ENCODE peak calls at places on chromosomes 16 and 17, in ten cellular contexts. C, G, U, W, V, M, R, X, T and A are unnamed samples.

GRCh38 chr16:14011006-14011405 is 60.1 kb upstream of the MRTFB start:
- DNase-seq in W (no peak), C (no peak), V (no peak), M (no peak), T (no peak), R (no peak), G (no peak), X (no peak), U (no peak), A (no peak)

GRCh38 chr17:79026345-79027273 is 2.6 kb downstream of the C1QTNF1 start:
- DNase-seq in U (peak; percentile 54), X (peak; percentile 21), T (no peak), W (no peak), V (peak; percentile 70), G (peak; percentile 86), R (no peak), M (peak; percentile 50), C (peak; percentile 99), A (no peak)

GRCh38 chr17:83080641-83081560 is 1.5 kb downstream of the METRNL start:
- DNase-seq in R (no peak), T (no peak), X (no peak), W (peak; percentile 49), U (peak; percentile 47), C (no peak), V (no peak), M (no peak), G (no peak), A (peak; percentile 48)

GRCh38 chr17:75808905-75809621 is 24.5 kb downstream of the UNK start:
- DNase-seq in C (no peak), V (peak; percentile 47), W (peak; percentile 59), G (no peak), R (peak; percentile 78), X (peak; percentile 57), T (no peak), U (peak; percentile 87), M (peak; percentile 71), A (peak; percentile 55)

GRCh38 chr17:68052810-68053209 is 17.3 kb downstream of the KPNA2 start:
- DNase-seq in G (no peak), W (no peak), C (no peak), X (no peak), M (peak; percentile 24), T (no peak), U (no peak), V (no peak), R (no peak), A (no peak)

GRCh38 chr17:17052462-17053221 is 10.4 kb downstream of the MPRIP start:
- DNase-seq in X (no peak), V (no peak), G (no peak), T (no peak), U (no peak), M (no peak), R (no peak), C (no peak), W (no peak), A (no peak)

GRCh38 chr16:57522960-57523359 is 13.4 kb downstream of the CCDC102A start:
- DNase-seq in T (no peak), X (no peak), M (no peak), G (no peak), W (no peak), C (no peak), U (no peak), V (no peak), R (no peak), A (peak; percentile 38)

GRCh38 chr16:69830534-69831211 is 68.5 kb downstream of the WWP2 start:
- DNase-seq in W (no peak), V (no peak), C (peak; percentile 95), M (no peak), X (no peak), G (peak; percentile 31), U (no peak), R (no peak), T (no peak), A (no peak)

GRCh38 chr17:77131919-77132318 is 8.8 kb upstream of the SEC14L1 start:
- DNase-seq in G (no peak), M (no peak), U (no peak), V (peak; percentile 82), C (peak; percentile 78), T (no peak), X (no peak), W (peak; percentile 41), R (no peak), A (no peak)

GRCh38 chr17:1182831-1183578 is 3.2 kb upstream of the ABR start:
- DNase-seq in W (no peak), M (no peak), C (no peak), T (no peak), G (no peak), V (no peak), X (no peak), U (no peak), R (no peak), A (peak; percentile 32)

GRCh38 chr17:1186214-1186820 is 6.5 kb upstream of the ABR start:
- DNase-seq in G (no peak), X (no peak), C (no peak), W (no peak), U (peak; percentile 56), V (peak; percentile 47), M (no peak), R (no peak), T (no peak), A (peak; percentile 43)

GRCh38 chr17:1181769-1182137 is 2.0 kb upstream of the ABR start:
- DNase-seq in U (peak; percentile 42), R (no peak), X (no peak), W (no peak), M (no peak), V (no peak), C (no peak), G (no peak), T (no peak), A (peak; percentile 76)

GRCh38 chr17:1188812-1189211 is 9.0 kb upstream of the ABR start:
- DNase-seq in X (peak; percentile 79), V (peak; percentile 36), C (no peak), T (no peak), U (peak; percentile 38), R (peak; percentile 87), M (peak; percentile 86), W (peak; percentile 88), G (no peak), A (peak; percentile 72)

GRCh38 chr17:1186923-1187771 is 7.4 kb upstream of the ABR start:
- DNase-seq in C (peak; percentile 63), T (peak; percentile 42), X (peak; percentile 54), R (peak; percentile 82), M (peak; percentile 87), W (peak; percentile 83), G (peak; percentile 95), U (peak; percentile 80), V (peak; percentile 76), A (peak; percentile 90)
- H3K4me3 ChIP-seq in C (no peak overlapping the region), T (no peak overlapping the region), X (no peak overlapping the region), R (no peak overlapping the region), M (no peak overlapping the region), W (no peak overlapping the region), G (no peak overlapping the region), U (no peak overlapping the region), V (peak overlapping the region; percentile 31), A (no peak overlapping the region)

DNA sequence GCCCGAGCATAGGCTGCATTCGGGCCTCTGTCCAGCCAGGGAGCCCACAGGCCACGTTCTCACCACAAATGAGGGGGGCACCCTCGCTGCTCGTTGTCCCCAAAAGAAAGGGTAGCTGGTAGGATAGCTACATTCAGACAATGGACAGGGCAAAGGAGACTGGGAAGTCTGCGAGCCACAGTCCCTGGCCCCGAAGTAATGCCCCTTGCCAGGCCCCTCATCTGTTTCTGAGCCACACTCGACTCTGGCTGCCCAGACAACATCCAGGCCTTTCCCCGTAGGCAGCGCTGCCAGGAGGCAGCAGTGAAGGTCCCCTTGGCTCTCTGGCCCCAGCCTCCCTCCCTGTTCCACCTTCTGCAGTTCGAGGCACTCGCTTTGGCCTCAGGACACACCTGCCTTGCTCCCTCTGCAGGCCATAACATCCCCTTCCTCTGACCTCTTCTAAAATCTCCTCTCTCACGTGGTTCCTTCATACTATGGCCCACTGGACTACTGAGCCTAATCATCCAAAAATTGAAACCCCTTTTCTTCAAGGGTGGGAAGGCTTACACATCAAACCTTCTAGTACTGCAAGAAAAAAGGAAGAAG is 12.2 kb downstream of the AIPL1 start:
- DNase-seq in R (no peak), T (no peak), W (no peak), X (no peak), G (no peak), U (no peak), V (no peak), C (no peak), M (no peak), A (no peak)
- TF ChIP-seq CTCF in R (no peak), T (no peak), W (no peak), X (no peak), G (no peak), U (no peak), V (no peak), C (no peak), M (no peak), A (no peak)

DNA sequence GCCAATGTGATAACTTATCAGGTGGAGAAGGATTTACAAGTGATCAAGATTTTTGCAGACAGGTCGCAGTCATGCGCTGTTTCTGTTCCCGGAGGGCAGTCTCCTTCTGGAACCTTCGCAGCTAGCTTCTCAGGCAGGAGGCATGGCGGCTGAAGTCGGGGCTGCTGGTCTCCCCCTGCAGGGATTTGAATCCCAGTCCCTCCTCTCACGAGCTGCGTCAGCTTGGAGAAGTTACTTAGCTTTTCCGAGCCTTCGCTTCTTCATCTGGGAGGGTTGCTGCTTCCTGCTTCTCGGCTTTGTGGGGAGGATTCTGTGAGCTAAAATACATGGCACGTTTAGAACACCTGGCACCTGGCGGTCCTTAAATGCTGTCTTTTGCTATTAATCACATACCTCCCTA is 287.8 kb upstream of the FOXF1 start:
- DNase-seq in G (no peak), V (peak; percentile 23), T (no peak), M (no peak), R (no peak), C (no peak), X (no peak), U (peak; percentile 70), W (no peak), A (no peak)
- H3K4me3 ChIP-seq in G (no peak overlapping the region), V (peak overlapping the region; percentile 57), T (no peak overlapping the region), M (no peak overlapping the region), R (no peak overlapping the region), C (no peak overlapping the region), X (no peak overlapping the region), U (peak overlapping the region; percentile 84), W (no peak overlapping the region), A (no peak overlapping the region)

GRCh38 chr17:37488607-37489196 is 989 bp upstream of the DUSP14 start:
- DNase-seq in R (peak; percentile 89), X (peak; percentile 38), M (peak; percentile 70), V (peak; percentile 93), G (peak; percentile 93), W (peak; percentile 91), U (peak; percentile 97), C (peak; percentile 52), T (peak; percentile 76), A (peak; percentile 65)

GRCh38 chr17:37488009-37488604 is 1.6 kb upstream of the DUSP14 start:
- DNase-seq in R (no peak), T (no peak), U (peak; percentile 98), G (peak; percentile 97), M (no peak), X (no peak), V (peak; percentile 90), W (no peak), C (peak; percentile 98), A (peak; percentile 18)

GRCh38 chr17:37490638-37491614 is 1.2 kb downstream of the DUSP14 start:
- DNase-seq in U (peak; percentile 89), X (no peak), T (no peak), C (peak; percentile 64), W (no peak), G (peak; percentile 90), V (peak; percentile 80), M (peak; percentile 71), R (peak; percentile 74), A (peak; percentile 61)

GRCh38 chr17:37489197-37490001 is at the start of gene DUSP14:
- DNase-seq in U (peak; percentile 75), C (peak; percentile 70), W (peak; percentile 88), V (peak; percentile 85), X (peak; percentile 37), R (peak; percentile 69), T (no peak), M (peak; percentile 84), G (peak; percentile 90), A (peak; percentile 90)

GRCh38 chr17:37490022-37490587 is 414 bp downstream of the DUSP14 start:
- DNase-seq in T (no peak), C (peak; percentile 52), M (peak; percentile 65), R (peak; percentile 52), V (peak; percentile 57), U (peak; percentile 61), W (peak; percentile 72), G (peak; percentile 46), X (peak; percentile 36), A (peak; percentile 83)
- TF ChIP-seq CTCF in T (peak; percentile 24), C (peak; percentile 41), M (no peak), R (no peak), V (no peak), U (no peak), W (no peak), G (peak; percentile 33), X (peak; percentile 56), A (peak; percentile 54)